ENCODE peak calls at places on chromosome 18, in eight cellular contexts. E, W, C, H, D, M, G and F are unnamed samples.

GRCh38 chr18:12048827-12049175 is 44.8 kb upstream of the ANKRD62 start:
- DNase-seq in H (no peak), G (no peak), W (no peak), E (peak), M (no peak), D (no peak), C (no peak), F (no peak)

GRCh38 chr18:42484648-42485047 is 529.6 kb downstream of the PIK3C3 start:
- DNase-seq in E (no peak), H (no peak), W (no peak), C (no peak), D (no peak), M (no peak), G (no peak), F (no peak)

GRCh38 chr18:21264651-21265050 is 22.6 kb downstream of the GREB1L start:
- DNase-seq in M (no peak), C (no peak), H (peak), E (peak), D (no peak), W (peak), G (no peak), F (no peak)

GRCh38 chr18:29181151-29181901 is 1004.4 kb upstream of the CDH2 start:
- DNase-seq in M (no peak), W (no peak), E (peak), D (no peak), G (peak), C (no peak), H (no peak), F (no peak)

GRCh38 chr18:48896875-48897511 is 53.8 kb downstream of the SMAD7 start:
- DNase-seq in E (no peak), W (peak), H (peak), M (peak), C (peak), D (peak), G (peak), F (peak)

GRCh38 chr18:3540805-3541548 is 91.0 kb downstream of the TGIF1 start:
- DNase-seq in C (no peak), H (peak), M (peak), D (no peak), G (no peak), E (no peak), W (peak), F (no peak)

GRCh38 chr18:12849548-12849947 is 34.5 kb downstream of the PTPN2 start:
- DNase-seq in C (no peak), G (no peak), H (peak), W (no peak), E (no peak), D (no peak), M (no peak), F (no peak)

GRCh38 chr18:47983946-47984345 is 53.5 kb upstream of the SMAD2 start:
- DNase-seq in E (no peak), W (no peak), G (no peak), M (no peak), C (no peak), H (no peak), D (no peak), F (no peak)

GRCh38 chr18:78240867-78241266 is 738.8 kb upstream of the SALL3 start:
- DNase-seq in C (no peak), H (no peak), E (no peak), M (peak), G (no peak), D (no peak), W (no peak), F (no peak)

GRCh38 chr18:26574958-26575864 is 26.9 kb upstream of the KCTD1 start:
- DNase-seq in H (peak), W (peak), C (peak), E (peak), D (peak), M (peak), G (no peak), F (peak)

GRCh38 chr18:33156906-33157470 is 283.5 kb downstream of the CCDC178 start:
- DNase-seq in W (no peak), C (no peak), E (no peak), G (no peak), D (no peak), M (no peak), H (no peak), F (no peak)

GRCh38 chr18:54209471-54210180 is 14.8 kb downstream of the MBD2 start:
- DNase-seq in H (no peak), C (no peak), G (no peak), W (no peak), D (no peak), M (no peak), E (no peak), F (no peak)

GRCh38 chr18:54155412-54155811 is 69.1 kb downstream of the MBD2 start:
- DNase-seq in D (no peak), G (no peak), W (no peak), M (no peak), C (no peak), H (no peak), E (no peak), F (no peak)

GRCh38 chr18:25056456-25056855 is 295.5 kb downstream of the ZNF521 start:
- DNase-seq in W (no peak), H (no peak), E (no peak), M (no peak), G (no peak), C (no peak), D (no peak), F (no peak)

GRCh38 chr18:30446605-30447004 is 595.9 kb downstream of the DSC3 start:
- DNase-seq in H (no peak), E (no peak), G (no peak), D (no peak), W (no peak), C (no peak), M (no peak), F (no peak)

GRCh38 chr18:72460210-72460680 is 83.9 kb downstream of the CBLN2 start:
- DNase-seq in G (no peak), W (no peak), M (no peak), E (peak), D (no peak), H (peak), C (no peak), F (no peak)

GRCh38 chr18:45560870-45561269 is 54.4 kb upstream of the SLC14A2 start:
- DNase-seq in E (no peak), W (no peak), G (no peak), H (no peak), D (no peak), M (no peak), C (no peak), F (no peak)
- TF ChIP-seq CTCF in E (no peak), W (no peak), G (no peak), H (no peak), D (no peak), M (no peak), C (no peak), F (no peak)

GRCh38 chr18:37565138-37565984 is at the start of gene CELF4:
- DNase-seq in H (no peak), C (peak), G (no peak), D (no peak), E (peak), W (no peak), M (no peak), F (no peak)

GRCh38 chr18:37566479-37567060 is 972 bp upstream of the CELF4 start:
- DNase-seq in E (no peak), G (no peak), M (peak), W (no peak), D (no peak), H (no peak), C (peak), F (no peak)

GRCh38 chr18:37565985-37566478 is 434 bp upstream of the CELF4 start:
- DNase-seq in E (peak), H (peak), W (no peak), G (no peak), C (peak), D (no peak), M (peak), F (no peak)

GRCh38 chr18:37563810-37564511 is 1.6 kb downstream of the CELF4 start:
- DNase-seq in W (no peak), D (no peak), M (no peak), H (no peak), G (no peak), E (no peak), C (no peak), F (no peak)

GRCh38 chr18:37564796-37565137 is 831 bp downstream of the CELF4 start:
- DNase-seq in D (no peak), C (peak), W (peak), G (no peak), E (peak), H (no peak), M (peak), F (peak)
- H3K4me3 ChIP-seq in D (no peak), C (peak), W (no peak), G (peak), E (no peak), H (no peak), M (peak), F (no peak)

DNA sequence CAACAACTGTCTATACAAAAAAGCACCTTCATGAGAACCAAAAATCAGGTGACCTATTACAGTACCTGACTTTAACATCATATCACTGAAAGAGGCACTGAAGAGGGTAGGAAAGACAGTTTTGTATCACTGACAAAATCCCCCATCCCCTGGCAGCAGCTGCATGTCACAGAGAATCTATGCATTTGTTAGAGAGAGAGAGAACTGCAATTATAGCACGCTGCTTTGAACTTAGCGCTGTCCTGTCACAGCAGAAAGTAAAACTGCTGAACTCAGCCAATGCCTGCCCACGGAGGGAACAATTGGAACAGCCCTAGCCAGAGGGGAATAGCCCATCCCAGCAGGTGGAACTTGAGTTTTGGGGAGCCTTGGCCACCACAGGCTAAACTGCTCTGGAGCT is 75.1 kb upstream of the NOL4 start:
- DNase-seq in E (no peak), C (no peak), M (no peak), D (no peak), W (no peak), H (no peak), G (no peak), F (no peak)
- TF ChIP-seq CTCF in E (no peak), C (no peak), M (no peak), D (no peak), W (no peak), H (no peak), G (no peak), F (no peak)

DNA sequence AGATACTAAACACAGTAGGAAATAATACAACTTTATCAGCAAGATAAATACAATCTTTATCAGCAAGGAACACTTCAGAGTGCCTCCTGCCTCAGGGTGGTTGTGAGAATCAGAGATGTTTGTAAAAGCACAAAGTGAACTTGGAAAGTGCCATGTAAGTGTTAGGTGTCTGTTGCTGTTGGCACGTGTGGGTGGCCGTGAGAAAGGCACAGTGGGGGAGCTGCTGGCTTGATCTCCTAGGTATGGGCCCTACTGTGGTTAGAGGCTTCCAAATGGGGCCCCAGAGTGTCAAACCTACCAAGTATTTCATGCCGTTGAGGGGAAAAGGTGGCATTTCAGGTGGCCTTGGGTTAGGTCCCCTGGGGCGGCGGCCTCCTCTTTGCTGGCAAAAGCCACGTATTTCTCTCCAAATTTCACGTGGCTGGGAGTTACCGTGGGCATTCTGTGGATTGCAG is 72.0 kb downstream of the MAPK4 start:
- DNase-seq in D (no peak), E (no peak), M (no peak), W (no peak), G (no peak), H (no peak), C (no peak), F (no peak)
- H3K4me3 ChIP-seq in D (no peak), E (no peak), M (no peak), W (no peak), G (no peak), H (no peak), C (no peak), F (no peak)